ENCODE peak calls at places on chromosome 7, in eight cellular contexts. Q is stimulated activated CD4-positive, alpha-beta T cell treated with anti-CD3 and anti-CD28 coated beads, Interleukin-4, amount 100 ng/mL, for 1 hour; O is H7; T is T-helper 17 cell; K is GM12878; X is COR-L47; C is Kasumi-1; R is WERI-Rb-1. M is an unnamed sample.

GRCh38 chr7:44277391-44277790 is 48.0 kb downstream of the CAMK2B start:
- DNase-seq in Q (no peak), O (no peak), T (peak), K (no peak), X (no peak), C (no peak), R (peak), M (peak)

GRCh38 chr7:51067757-51068156 is 248.9 kb downstream of the COBL start:
- DNase-seq in Q (peak), O (peak), T (no peak), K (no peak), X (peak), C (peak), R (peak), M (peak)

GRCh38 chr7:67344481-67345193 is 348.0 kb downstream of the TYW1 start:
- DNase-seq in Q (no peak), O (no peak), T (no peak), K (no peak), X (no peak), C (no peak), R (no peak), M (no peak)

GRCh38 chr7:80583901-80584300 is 54.5 kb upstream of the CD36 start:
- DNase-seq in Q (no peak), O (no peak), T (no peak), K (no peak), X (no peak), C (no peak), R (no peak), M (no peak)

GRCh38 chr7:136405931-136406777 is 429.0 kb upstream of the MTPN start:
- DNase-seq in Q (peak), O (peak), T (no peak), K (no peak), X (peak), C (peak), R (peak), M (peak)

GRCh38 chr7:102066476-102066875 is 220.2 kb upstream of the SH2B2 start:
- DNase-seq in Q (no peak), O (no peak), T (no peak), K (no peak), X (no peak), C (no peak), R (no peak), M (no peak)

GRCh38 chr7:25069900-25070443 is 55.1 kb downstream of the CYCS start:
- DNase-seq in Q (peak), O (peak), T (no peak), K (no peak), X (peak), C (peak), R (peak), M (peak)

GRCh38 chr7:49773939-49774458 is 561 bp downstream of the VWC2 start:
- DNase-seq in Q (no peak), O (peak), T (no peak), K (no peak), X (no peak), C (no peak), R (no peak), M (peak)

GRCh38 chr7:106139253-106140251 is 27.4 kb upstream of the SYPL1 start:
- DNase-seq in Q (no peak), O (no peak), T (no peak), K (no peak), X (no peak), C (no peak), R (peak), M (no peak)

GRCh38 chr7:108455833-108456677 is at the start of gene NRCAM:
- DNase-seq in Q (peak), O (peak), T (no peak), K (no peak), X (peak), C (peak), R (peak), M (peak)

GRCh38 chr7:137120690-137121089 is 222.8 kb downstream of the PTN start:
- DNase-seq in Q (no peak), O (no peak), T (no peak), K (peak), X (no peak), C (no peak), R (no peak), M (no peak)

GRCh38 chr7:72622532-72622931 is 205.5 kb downstream of the TYW1B start:
- DNase-seq in Q (no peak), O (no peak), T (no peak), K (no peak), X (no peak), C (no peak), R (no peak), M (no peak)

GRCh38 chr7:68031180-68031943 is 1034.7 kb downstream of the TYW1 start:
- DNase-seq in Q (no peak), O (no peak), T (no peak), K (no peak), X (no peak), C (no peak), R (no peak), M (no peak)

GRCh38 chr7:47128719-47129118 is 453.2 kb downstream of the TNS3 start:
- DNase-seq in Q (no peak), O (no peak), T (no peak), K (no peak), X (no peak), C (no peak), R (no peak), M (no peak)

GRCh38 chr7:18770852-18771251 is 275.3 kb downstream of the HDAC9 start:
- DNase-seq in Q (no peak), O (no peak), T (no peak), K (no peak), X (no peak), C (no peak), R (no peak), M (peak)

GRCh38 chr7:134083766-134084487 is 43.2 kb upstream of the LRGUK start:
- DNase-seq in Q (no peak), O (no peak), T (no peak), K (no peak), X (no peak), C (no peak), R (peak), M (peak)

GRCh38 chr7:22559829-22560489 is 60.0 kb upstream of the STEAP1B start:
- DNase-seq in Q (peak), O (peak), T (no peak), K (no peak), X (peak), C (peak), R (peak), M (peak)

GRCh38 chr7:116404389-116404788 is 95.1 kb upstream of the CAV2 start:
- DNase-seq in Q (no peak), O (no peak), T (no peak), K (no peak), X (no peak), C (no peak), R (no peak), M (no peak)

GRCh38 chr7:152103691-152104090 is 78.2 kb downstream of the GALNT11 start:
- DNase-seq in Q (no peak), O (no peak), T (no peak), K (no peak), X (no peak), C (no peak), R (no peak), M (no peak)

GRCh38 chr7:13952921-13953320 is 36.5 kb downstream of the ETV1 start:
- DNase-seq in Q (no peak), O (no peak), T (no peak), K (no peak), X (no peak), C (no peak), R (no peak), M (no peak)

GRCh38 chr7:91565499-91566331 is 301.5 kb downstream of the FZD1 start:
- DNase-seq in Q (no peak), O (no peak), T (no peak), K (no peak), X (peak), C (no peak), R (no peak), M (no peak)

GRCh38 chr7:47516985-47517590 is 64.8 kb downstream of the TNS3 start:
- DNase-seq in Q (no peak), O (no peak), T (no peak), K (no peak), X (peak), C (no peak), R (no peak), M (no peak)

GRCh38 chr7:3107228-3107763 is 63.6 kb upstream of the CARD11 start:
- DNase-seq in Q (no peak), O (no peak), T (no peak), K (no peak), X (no peak), C (no peak), R (no peak), M (no peak)

GRCh38 chr7:102415685-102416225 is 17.6 kb upstream of the ORAI2 start:
- DNase-seq in Q (peak), O (no peak), T (no peak), K (no peak), X (no peak), C (no peak), R (no peak), M (no peak)

GRCh38 chr7:98305951-98306535 is 24.6 kb downstream of the BRI3 start:
- DNase-seq in Q (no peak), O (no peak), T (no peak), K (no peak), X (no peak), C (no peak), R (no peak), M (no peak)

GRCh38 chr7:29140873-29141468 is 5.4 kb downstream of the CPVL start:
- DNase-seq in Q (no peak), O (no peak), T (no peak), K (no peak), X (no peak), C (no peak), R (no peak), M (no peak)

GRCh38 chr7:102096706-102097427 is 189.8 kb upstream of the SH2B2 start:
- DNase-seq in Q (no peak), O (no peak), T (no peak), K (no peak), X (no peak), C (no peak), R (no peak), M (peak)

GRCh38 chr7:79454325-79454960 is 976 bp upstream of the MAGI2 start:
- DNase-seq in Q (no peak), O (peak), T (no peak), K (no peak), X (no peak), C (no peak), R (peak), M (peak)

GRCh38 chr7:50739744-50740455 is 42.8 kb downstream of the GRB10 start:
- DNase-seq in Q (peak), O (no peak), T (no peak), K (no peak), X (no peak), C (no peak), R (no peak), M (no peak)

GRCh38 chr7:37009282-37009681 is 285.0 kb upstream of the AOAH start:
- DNase-seq in Q (no peak), O (no peak), T (no peak), K (no peak), X (no peak), C (no peak), R (no peak), M (no peak)

GRCh38 chr7:155803418-155804376 is 8.6 kb downstream of the SHH start:
- DNase-seq in Q (peak), O (peak), T (no peak), K (no peak), X (peak), C (peak), R (no peak), M (peak)

GRCh38 chr7:140238778-140239652 is 62.2 kb upstream of the KDM7A start:
- DNase-seq in Q (no peak), O (no peak), T (no peak), K (no peak), X (peak), C (no peak), R (no peak), M (no peak)

GRCh38 chr7:20784311-20785210 is 2.1 kb downstream of the SP8 start:
- DNase-seq in Q (no peak), O (peak), T (no peak), K (no peak), X (peak), C (no peak), R (peak), M (peak)

GRCh38 chr7:27427416-27427815 is 184.8 kb downstream of the EVX1 start:
- DNase-seq in Q (no peak), O (no peak), T (no peak), K (no peak), X (no peak), C (no peak), R (no peak), M (no peak)

GRCh38 chr7:22728416-22729029 is 1.5 kb downstream of the IL6 start:
- DNase-seq in Q (no peak), O (peak), T (no peak), K (no peak), X (peak), C (peak), R (no peak), M (no peak)

GRCh38 chr7:27409776-27410175 is 167.2 kb downstream of the EVX1 start:
- DNase-seq in Q (no peak), O (no peak), T (no peak), K (no peak), X (no peak), C (no peak), R (no peak), M (peak)